ENCODE peak calls at places on chromosomes 6 and 20, in seven cellular contexts. L is activated CD8-positive, alpha-beta T cell treated with anti-CD3 and anti-CD28 coated beads, Interleukin-2, amount 10 ng/mL, durations not matched to agents 7 days and 5 days; O is pancreas; K is naive thymus-derived CD8-positive, alpha-beta T cell; H is left lobe of liver; E is activated T-cell treated with anti-CD3 and anti-CD28 coated beads, Interleukin-2, amount 50 U/mL, for 72 hours; F is upper lobe of left lung. T is an unnamed sample.

GRCh38 chr6:34285571-34285970 is 36.8 kb upstream of the SMIM29 start:
- ATAC-seq in E (no peak), L (no peak), H (no peak), F (no peak), O (peak; percentile 49), K (no peak), T (no peak)

GRCh38 chr6:68724054-68724453 is 89.0 kb downstream of the ADGRB3 start:
- ATAC-seq in E (no peak), H (no peak), O (no peak), K (no peak), F (no peak), L (no peak), T (no peak)

GRCh38 chr20:19779634-19780033 is 21.6 kb downstream of the RIN2 start:
- ATAC-seq in K (no peak), H (no peak), E (no peak), F (no peak), L (no peak), O (no peak), T (no peak)

GRCh38 chr6:7121704-7122241 is 14.0 kb downstream of the RREB1 start:
- ATAC-seq in L (no peak), E (no peak), K (no peak), F (peak; percentile 77), H (peak; percentile 87), O (peak; percentile 85), T (no peak)

GRCh38 chr6:167113047-167113446 is 9.8 kb upstream of the CCR6 start:
- ATAC-seq in L (no peak), O (no peak), F (no peak), H (no peak), K (no peak), E (no peak), T (no peak)

GRCh38 chr20:30815577-30816181 is 441.8 kb upstream of the DEFB115 start:
- ATAC-seq in K (no peak), O (no peak), F (peak; percentile 79), L (no peak), E (no peak), H (no peak), T (peak; percentile 35)

GRCh38 chr6:25542984-25543383 is 109.0 kb upstream of the SCGN start:
- ATAC-seq in F (no peak), K (no peak), O (no peak), E (no peak), H (no peak), L (no peak), T (no peak)

GRCh38 chr6:13863699-13864155 is 49.4 kb upstream of the MCUR1 start:
- ATAC-seq in K (no peak), L (no peak), E (no peak), H (no peak), O (no peak), F (no peak), T (no peak)

GRCh38 chr20:8790442-8791074 is 278.3 kb upstream of the PLCB4 start:
- ATAC-seq in L (no peak), F (no peak), E (no peak), O (peak; percentile 82), H (peak; percentile 84), K (no peak), T (peak; percentile 36)

GRCh38 chr6:30683980-30684338 is 2.5 kb downstream of the PPP1R18 start:
- ATAC-seq in O (no peak), F (no peak), L (no peak), H (no peak), E (no peak), K (no peak), T (no peak)

GRCh38 chr20:54766483-54766882 is 291.1 kb downstream of the DOK5 start:
- ATAC-seq in L (no peak), E (no peak), O (no peak), H (no peak), F (no peak), K (no peak), T (no peak)

GRCh38 chr20:50744143-50744792 is 12.9 kb downstream of the PARD6B start:
- ATAC-seq in L (no peak), F (peak; percentile 84), E (no peak), K (no peak), H (peak; percentile 86), O (peak; percentile 90), T (peak; percentile 98)